ENCODE peak calls at places on chromosomes 6 and 20, in four cellular contexts. Q, G, H and Y are unnamed samples.
A peak's percentile ranks its signal among the peaks of the same experiment; 100 is the strongest.

GRCh38 chr6:132115714-132116366 is 164.7 kb upstream of the CCN2 start:
- DNase-seq in Q (no peak), G (no peak), H (no peak), Y (no peak)

GRCh38 chr6:159577564-159577963 is 115.5 kb downstream of the SOD2 start:
- DNase-seq in Q (no peak), G (no peak), H (no peak), Y (peak; percentile 39)

GRCh38 chr6:134678436-134678889 is 271.4 kb downstream of the ALDH8A1 start:
- DNase-seq in Q (no peak), G (peak; percentile 58), H (no peak), Y (no peak)

GRCh38 chr20:6731951-6732580 is 35.4 kb upstream of the BMP2 start:
- DNase-seq in Q (no peak), G (peak; percentile 72), H (no peak), Y (no peak)

GRCh38 chr20:54212226-54212625 is 4.3 kb downstream of the PFDN4 start:
- DNase-seq in Q (no peak), G (no peak), H (no peak), Y (no peak)

GRCh38 chr6:127366281-127367022 is 23.0 kb upstream of the ECHDC1 start:
- DNase-seq in Q (no peak), G (no peak), H (no peak), Y (peak; percentile 49)

GRCh38 chr6:8315154-8315553 is 120.2 kb downstream of the SLC35B3 start:
- DNase-seq in Q (no peak), G (no peak), H (no peak), Y (no peak)

GRCh38 chr20:13778827-13779226 is 5.9 kb downstream of the ESF1 start:
- DNase-seq in Q (no peak), G (no peak), H (no peak), Y (no peak)

GRCh38 chr6:89375427-89375868 is 22.9 kb upstream of the UBE2J1 start:
- DNase-seq in Q (peak; percentile 57), G (peak; percentile 41), H (peak; percentile 65), Y (peak; percentile 79)

GRCh38 chr6:158575550-158575949 is 15.7 kb downstream of the TMEM181 start:
- DNase-seq in Q (no peak), G (no peak), H (no peak), Y (no peak)

GRCh38 chr6:135796884-135797283 is 54.6 kb upstream of the PDE7B start:
- DNase-seq in Q (no peak), G (no peak), H (no peak), Y (no peak)

GRCh38 chr20:38187512-38187911 is 22.4 kb upstream of the TGM2 start:
- DNase-seq in Q (no peak), G (no peak), H (no peak), Y (no peak)

GRCh38 chr20:35215066-35215956 is 11.2 kb upstream of the MMP24 start:
- DNase-seq in Q (no peak), G (no peak), H (no peak), Y (no peak)

GRCh38 chr6:38583523-38583922 is 56.2 kb downstream of the BTBD9 start:
- DNase-seq in Q (no peak), G (no peak), H (no peak), Y (no peak)

GRCh38 chr6:16518265-16518664 is 243.0 kb downstream of the ATXN1 start:
- DNase-seq in Q (no peak), G (no peak), H (no peak), Y (no peak)

GRCh38 chr20:64065973-64066341 is 3.0 kb downstream of the TCEA2 start:
- DNase-seq in Q (peak; percentile 42), G (no peak), H (no peak), Y (no peak)

GRCh38 chr20:37042986-37043972 is 52.5 kb downstream of the RBL1 start:
- DNase-seq in Q (peak; percentile 5), G (no peak), H (no peak), Y (no peak)

GRCh38 chr6:21348462-21349195 is 244.9 kb upstream of the SOX4 start:
- DNase-seq in Q (no peak), G (no peak), H (no peak), Y (peak; percentile 38)

GRCh38 chr6:45115696-45116095 is 212.4 kb upstream of the RUNX2 start:
- DNase-seq in Q (no peak), G (no peak), H (no peak), Y (no peak)

GRCh38 chr6:90446164-90446563 is 140.7 kb downstream of the MAP3K7 start:
- DNase-seq in Q (no peak), G (no peak), H (no peak), Y (no peak)

GRCh38 chr20:21900431-21900830 is 195.0 kb downstream of the PAX1 start:
- DNase-seq in Q (no peak), G (no peak), H (no peak), Y (no peak)

GRCh38 chr6:165644586-165645266 is 18.3 kb downstream of the PDE10A start:
- DNase-seq in Q (no peak), G (no peak), H (no peak), Y (no peak)

GRCh38 chr6:87628881-87629280 is 38.9 kb downstream of the ORC3 start:
- DNase-seq in Q (no peak), G (no peak), H (no peak), Y (no peak)

GRCh38 chr20:17934141-17934862 is 34.3 kb downstream of the SNX5 start:
- DNase-seq in Q (no peak), G (no peak), H (no peak), Y (no peak)

GRCh38 chr20:51108638-51109363 is 85.9 kb upstream of the KCNG1 start:
- DNase-seq in Q (no peak), G (no peak), H (no peak), Y (no peak)
- H3K27me3 ChIP-seq in Q (no peaks in the 10 kb centered on the region), G (no peaks in the 10 kb centered on the region), H (no peaks in the 10 kb centered on the region), Y (no peaks in the 10 kb centered on the region)

GRCh38 chr6:26233608-26234420 is 131.2 kb upstream of the BTN3A2 start:
- DNase-seq in Q (peak; percentile 56), G (peak; percentile 39), H (no peak), Y (no peak)
- H3K27me3 ChIP-seq in Q (no peaks in the 10 kb centered on the region), G (peaks cover 16% of the 10 kb centered on the region), H (peaks cover 4% of the 10 kb centered on the region), Y (no peaks in the 10 kb centered on the region)

GRCh38 chr6:108873971-108874370 is 25.7 kb downstream of the ARMC2 start:
- DNase-seq in Q (no peak), G (no peak), H (no peak), Y (no peak)

GRCh38 chr6:108874470-108875160 is 26.4 kb downstream of the ARMC2 start:
- DNase-seq in Q (no peak), G (no peak), H (no peak), Y (no peak)

GRCh38 chr6:108872001-108872974 is 24.1 kb downstream of the ARMC2 start:
- DNase-seq in Q (no peak), G (no peak), H (no peak), Y (no peak)

GRCh38 chr6:108875161-108875555 is 26.9 kb downstream of the ARMC2 start:
- DNase-seq in Q (no peak), G (no peak), H (no peak), Y (no peak)

DNA sequence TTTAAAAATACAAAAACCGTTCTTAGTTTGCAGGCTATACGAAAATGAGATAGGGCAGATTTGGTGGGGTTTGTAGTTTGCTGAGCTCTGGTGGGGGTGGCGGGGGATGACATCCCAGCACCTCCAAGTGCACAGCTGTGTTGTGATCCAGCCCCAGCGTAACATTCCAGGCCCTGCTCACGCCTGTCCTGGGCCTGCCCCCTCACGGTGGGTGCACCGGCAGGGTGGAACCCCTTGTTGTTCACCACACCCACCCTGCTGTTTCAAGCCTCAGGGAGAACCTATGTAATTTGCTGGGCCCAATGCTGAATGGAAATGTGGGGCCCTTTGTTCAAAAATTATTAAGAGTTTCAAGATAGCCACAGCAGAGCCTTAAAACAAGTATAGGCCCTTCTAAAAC is 25.0 kb downstream of the ARMC2 start:
- DNase-seq in Q (no peak), G (no peak), H (no peak), Y (no peak)
- H3K27me3 ChIP-seq in Q (no peaks in the 10 kb centered on the region), G (no peaks in the 10 kb centered on the region), H (no peaks in the 10 kb centered on the region), Y (no peaks in the 10 kb centered on the region)

GRCh38 chr6:50840112-50840813 is 21.6 kb downstream of the TFAP2B start:
- DNase-seq in Q (no peak), G (no peak), H (no peak), Y (no peak)

GRCh38 chr6:50842446-50842845 is 23.8 kb downstream of the TFAP2B start:
- DNase-seq in Q (no peak), G (no peak), H (no peak), Y (no peak)

GRCh38 chr6:50842861-50843384 is 24.3 kb downstream of the TFAP2B start:
- DNase-seq in Q (no peak), G (no peak), H (no peak), Y (no peak)

GRCh38 chr6:50837589-50838445 is 19.1 kb downstream of the TFAP2B start:
- DNase-seq in Q (no peak), G (no peak), H (no peak), Y (no peak)

DNA sequence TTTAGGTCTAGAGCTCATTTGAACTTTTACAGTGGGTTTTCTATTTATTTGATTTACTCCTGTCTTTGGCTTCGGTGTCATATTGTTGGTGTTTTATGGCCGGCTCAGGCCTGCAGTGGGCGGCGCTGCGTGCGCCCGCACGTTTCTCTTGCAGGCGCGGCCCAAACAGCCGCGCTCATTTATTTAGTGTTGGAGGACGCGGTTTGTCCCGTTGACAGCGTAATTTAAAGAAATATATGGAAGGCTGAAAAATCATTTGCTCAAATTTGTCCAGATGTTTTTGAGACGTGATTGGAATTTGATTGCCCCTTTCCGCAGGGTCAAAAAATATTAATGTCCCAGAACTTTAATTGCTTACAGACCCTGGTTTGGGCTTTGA is 22.1 kb downstream of the TFAP2B start:
- DNase-seq in Q (no peak), G (no peak), H (no peak), Y (no peak)
- H3K27me3 ChIP-seq in Q (peaks cover 15% of the 10 kb centered on the region), G (peaks cover 33% of the 10 kb centered on the region), H (peaks cover 12% of the 10 kb centered on the region), Y (peaks cover 19% of the 10 kb centered on the region)

GRCh38 chr20:62712606-62713005 is 4.0 kb downstream of the NTSR1 start:
- DNase-seq in Q (no peak), G (no peak), H (no peak), Y (no peak)

GRCh38 chr20:62709537-62709905 is 885 bp downstream of the NTSR1 start:
- DNase-seq in Q (no peak), G (no peak), H (no peak), Y (no peak)

GRCh38 chr20:62711703-62712101 is 3.1 kb downstream of the NTSR1 start:
- DNase-seq in Q (no peak), G (no peak), H (no peak), Y (no peak)

GRCh38 chr20:62710221-62710885 is 1.7 kb downstream of the NTSR1 start:
- DNase-seq in Q (no peak), G (no peak), H (no peak), Y (no peak)

DNA sequence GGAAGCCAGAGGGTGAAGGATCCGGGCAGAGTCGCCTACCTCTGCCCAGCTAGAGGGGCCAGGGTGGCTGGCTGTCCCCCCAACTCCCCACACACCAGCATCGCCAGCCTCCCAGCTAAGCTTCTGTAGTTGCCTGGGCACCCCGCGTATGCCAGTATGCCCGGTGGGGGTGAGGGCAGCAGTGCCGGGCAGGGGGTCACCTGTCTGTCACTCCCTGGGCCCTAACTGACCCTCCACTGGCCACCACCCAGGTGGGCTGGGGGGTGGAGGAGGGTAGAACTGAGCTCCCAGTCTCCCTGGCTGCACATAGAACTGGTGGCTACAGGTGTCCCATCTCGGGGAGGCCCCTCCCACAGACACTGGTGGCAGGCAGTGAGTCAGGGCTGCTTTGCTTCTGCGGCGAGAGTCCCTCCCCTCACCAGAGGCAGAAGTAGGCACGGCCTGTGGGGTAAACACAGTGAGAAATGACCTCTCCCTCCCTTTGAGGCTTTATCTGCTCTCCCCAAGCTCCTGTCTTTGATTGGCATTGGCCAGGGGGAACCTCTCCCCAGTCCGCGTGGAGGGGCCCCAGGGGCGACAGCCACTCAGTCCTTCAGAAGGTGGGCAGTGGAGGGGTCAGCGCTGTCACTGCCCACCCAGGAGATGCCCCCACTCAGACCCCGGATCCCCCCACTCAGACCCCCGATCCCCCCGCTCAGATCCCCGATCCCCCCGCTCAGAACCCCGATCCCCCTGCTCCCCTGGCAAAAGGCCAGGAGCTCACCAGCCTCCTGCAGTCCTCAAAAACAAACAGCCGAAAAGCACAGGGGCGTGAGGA is 2.5 kb downstream of the NTSR1 start:
- DNase-seq in Q (peak; percentile 22), G (no peak), H (no peak), Y (no peak)
- H3K27me3 ChIP-seq in Q (peaks cover 8% of the 10 kb centered on the region), G (peaks cover 39% of the 10 kb centered on the region), H (no peaks in the 10 kb centered on the region), Y (peaks cover 13% of the 10 kb centered on the region)

GRCh38 chr20:62422636-62423325 is 4.6 kb downstream of the RBBP8NL start:
- DNase-seq in Q (no peak), G (no peak), H (no peak), Y (no peak)
- H3K27me3 ChIP-seq in Q (no peaks in the 10 kb centered on the region), G (no peaks in the 10 kb centered on the region), H (no peaks in the 10 kb centered on the region), Y (no peaks in the 10 kb centered on the region)